ENCODE peak calls at places on chromosomes 16 and 17, in seven cellular contexts. F, V, P, T, I, Q and J are unnamed samples.

GRCh38 chr17:36132421-36132831 is 28.8 kb downstream of the CCL4 start:
- DNase-seq in F (no peak), V (no peak), P (no peak), T (no peak), I (no peak), Q (no peak), J (no peak)

GRCh38 chr17:16527298-16527697 is 35.3 kb upstream of the LRRC75A start:
- DNase-seq in F (no peak), V (no peak), P (no peak), T (no peak), I (no peak), Q (no peak), J (no peak)

GRCh38 chr17:19448341-19449268 is 37.6 kb downstream of the RNF112 start:
- DNase-seq in F (peak), V (no peak), P (no peak), T (peak), I (no peak), Q (no peak), J (peak)

GRCh38 chr17:73068322-73069153 is 23.9 kb downstream of the SLC39A11 start:
- DNase-seq in F (peak), V (no peak), P (no peak), T (peak), I (no peak), Q (no peak), J (peak)

GRCh38 chr17:28599311-28600184 is 723 bp upstream of the SPAG5 start:
- DNase-seq in F (no peak), V (peak), P (peak), T (peak), I (peak), Q (no peak), J (peak)

GRCh38 chr16:66364117-66364958 is 2.2 kb upstream of the CDH5 start:
- DNase-seq in F (no peak), V (no peak), P (no peak), T (peak), I (no peak), Q (no peak), J (peak)

GRCh38 chr16:55495616-55496289 is 13.1 kb upstream of the LPCAT2 start:
- DNase-seq in F (peak), V (no peak), P (no peak), T (peak), I (no peak), Q (no peak), J (peak)

GRCh38 chr17:66025551-66025950 is 166.4 kb downstream of the CEP112 start:
- DNase-seq in F (no peak), V (no peak), P (no peak), T (no peak), I (no peak), Q (no peak), J (peak)

GRCh38 chr17:77824780-77825280 is 133.7 kb upstream of the TNRC6C start:
- DNase-seq in F (no peak), V (no peak), P (no peak), T (no peak), I (no peak), Q (no peak), J (no peak)